ENCODE peak calls at places on chromosomes 2 and 18, in four cellular contexts. S, T, R and G are unnamed samples. For H3K36me3, the result is how much of the 10 kb centered on the place peaks cover.

GRCh38 chr18:68177807-68178702 is 536.9 kb downstream of the TMX3 start:
- DNase-seq in S (peak), T (no peak), R (no peak), G (no peak)

GRCh38 chr2:240925576-240926515 is 19.7 kb downstream of the CROCC2 start:
- DNase-seq in R (peak), S (no peak), T (peak), G (peak)

GRCh38 chr18:55534547-55534946 is 53.4 kb downstream of the TCF4 start:
- DNase-seq in R (no peak), T (no peak), S (peak), G (no peak)

GRCh38 chr2:78718483-78718882 is 307.0 kb upstream of the REG3G start:
- DNase-seq in S (peak), T (no peak), R (no peak), G (no peak)

GRCh38 chr2:181203916-181204315 is 223.5 kb downstream of the UBE2E3 start:
- DNase-seq in T (no peak), R (no peak), S (peak), G (no peak)

GRCh38 chr18:195651-196050 is 37.3 kb downstream of the USP14 start:
- DNase-seq in R (no peak), T (no peak), S (no peak), G (no peak)

GRCh38 chr2:109537565-109538221 is 76.1 kb downstream of the SEPTIN10 start:
- DNase-seq in R (no peak), T (no peak), S (peak), G (no peak)

GRCh38 chr2:138548796-138549195 is 47.2 kb downstream of the SPOPL start:
- DNase-seq in R (no peak), T (no peak), S (no peak), G (no peak)

GRCh38 chr2:174693344-174693743 is 70.9 kb downstream of the CHRNA1 start:
- DNase-seq in S (no peak), T (no peak), R (no peak), G (no peak)

GRCh38 chr2:11109002-11109401 is 46.3 kb upstream of the SLC66A3 start:
- DNase-seq in T (no peak), S (no peak), R (no peak), G (no peak)

GRCh38 chr18:60448487-60449267 is 76.1 kb upstream of the MC4R start:
- DNase-seq in T (no peak), R (no peak), S (no peak), G (no peak)

GRCh38 chr2:20623241-20623640 is 27.7 kb downstream of the HS1BP3 start:
- DNase-seq in T (peak), R (peak), S (no peak), G (peak)

GRCh38 chr2:27380626-27381556 is at the start of gene ZNF513:
- DNase-seq in R (peak), S (peak), T (peak), G (peak)
- H3K36me3 ChIP-seq in R (under half), S (half or more), T (under half), G (under half)

DNA sequence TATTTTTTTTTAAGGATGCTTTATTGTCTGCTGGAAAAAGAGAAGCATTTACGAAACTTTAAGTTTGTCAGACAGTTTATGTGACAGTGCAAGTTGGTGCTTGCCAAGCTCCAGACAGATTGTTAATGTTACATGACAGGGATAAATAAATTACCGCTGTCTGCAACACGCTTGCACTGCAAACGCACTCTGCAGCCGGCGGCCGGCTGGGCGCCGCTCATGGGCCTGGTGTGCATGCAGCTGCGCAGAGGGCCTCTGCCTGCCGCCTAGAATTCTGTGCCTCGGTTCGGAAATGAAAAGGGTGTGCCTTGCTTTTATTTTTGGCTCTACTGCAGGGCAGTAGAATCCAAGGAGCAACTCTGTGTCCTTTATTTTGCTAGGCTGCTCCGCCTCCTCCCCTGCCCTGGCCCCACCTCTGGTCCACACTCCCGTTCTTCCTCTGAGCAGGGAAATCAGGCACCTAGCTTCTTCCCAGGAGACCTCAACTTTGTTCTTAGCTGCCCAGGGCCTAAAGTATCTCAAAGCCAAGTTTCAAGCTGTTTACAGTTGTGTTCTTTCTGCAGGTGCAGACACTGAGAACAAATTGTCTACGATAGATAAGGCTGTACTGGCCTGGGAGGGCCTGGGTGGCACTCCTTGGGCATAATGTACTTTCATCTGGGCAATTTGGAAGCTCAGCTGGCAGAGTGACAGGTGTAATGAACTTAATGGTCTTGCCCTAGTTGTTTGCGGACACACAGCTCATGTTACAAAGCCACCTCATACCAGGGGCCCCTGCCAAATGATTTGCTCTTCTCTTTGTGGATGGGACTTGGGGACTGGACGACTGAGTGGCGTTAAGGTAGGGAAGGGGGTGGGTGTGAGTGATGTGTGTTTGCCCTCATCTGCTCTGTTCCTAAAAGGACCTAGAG is 4.1 kb downstream of the LDLRAD4 start:
- DNase-seq in T (no peak), S (peak), R (peak), G (peak)
- H3K4me3 ChIP-seq in T (no peak), S (no peak), R (peak), G (no peak)

GRCh38 chr2:36446258-36446657 is 90.7 kb downstream of the CRIM1 start:
- DNase-seq in R (no peak), S (no peak), T (no peak), G (no peak)
- H3K36me3 ChIP-seq in R (under half), S (half or more), T (under half), G (under half)

DNA sequence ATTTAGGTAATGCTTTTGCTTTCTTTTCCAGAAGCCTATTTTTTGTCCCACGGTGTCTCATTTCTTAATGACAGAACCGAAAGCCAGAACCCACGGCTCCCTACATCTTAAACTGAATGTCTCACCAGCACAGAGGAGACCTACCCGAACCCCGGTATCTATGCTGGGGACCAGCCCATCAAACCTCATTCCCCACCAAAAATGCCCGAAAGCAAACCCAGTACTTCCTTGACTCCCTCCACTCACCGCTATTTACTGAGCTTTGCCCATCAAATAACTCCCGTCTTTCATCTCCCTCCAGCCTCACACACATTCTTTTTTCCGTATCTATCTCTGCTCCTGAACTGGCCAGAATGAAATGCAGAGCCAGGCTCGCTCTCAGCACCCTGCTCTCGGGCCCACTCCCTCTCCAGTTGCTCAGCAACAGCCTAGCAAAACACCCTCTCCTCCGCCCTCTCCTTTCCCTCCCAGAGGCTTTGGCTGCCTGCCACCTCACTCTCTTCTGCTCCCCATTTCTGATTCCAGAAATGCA is 4.1 kb downstream of the IGFBP5 start:
- DNase-seq in R (peak), S (peak), T (peak), G (no peak)
- H3K4me3 ChIP-seq in R (peak), S (peak), T (no peak), G (no peak)

DNA sequence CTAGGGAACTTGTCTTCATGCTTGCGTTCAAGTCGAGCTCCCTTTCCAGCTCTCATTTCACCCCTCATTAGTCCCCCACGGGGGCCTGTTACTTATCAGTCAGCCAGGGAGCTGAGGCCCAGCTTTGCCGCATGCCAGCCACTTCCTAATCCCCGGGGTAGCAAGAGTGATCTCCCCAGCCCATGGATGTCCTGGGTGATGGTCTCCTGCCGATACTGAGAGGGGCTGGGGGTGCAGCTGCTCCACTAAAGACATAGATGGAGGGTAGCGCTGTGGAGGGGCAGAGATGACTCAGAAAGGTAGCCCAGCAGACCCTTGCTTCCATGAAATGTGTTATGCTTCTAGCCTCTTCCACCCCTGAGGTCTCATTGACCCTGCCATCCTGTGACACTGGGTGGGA is 314.0 kb upstream of the EPAS1 start:
- DNase-seq in T (no peak), S (no peak), R (no peak), G (no peak)
- H3K36me3 ChIP-seq in T (under half), S (under half), R (under half), G (under half)

DNA sequence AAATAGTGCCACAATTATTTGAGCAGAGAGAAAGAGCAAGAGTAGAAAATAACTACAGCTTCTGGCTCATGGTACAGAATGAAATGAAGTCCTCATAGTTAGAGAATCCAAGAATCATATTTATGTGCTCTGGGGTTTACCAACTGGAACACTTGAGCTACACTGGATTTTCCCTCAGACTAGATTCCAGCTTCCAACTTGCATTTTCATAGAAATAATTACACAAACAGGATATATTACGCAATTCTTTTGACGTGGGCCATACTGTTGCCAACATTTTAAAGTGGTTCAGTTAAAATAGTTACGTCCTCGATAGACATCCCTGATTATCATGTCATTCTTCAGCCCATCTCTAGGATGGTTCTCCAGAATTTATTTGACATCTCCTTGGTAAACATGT is 129.2 kb downstream of the ETAA1 start:
- DNase-seq in S (peak), T (no peak), R (no peak), G (no peak)
- H3K4me3 ChIP-seq in S (no peak), T (no peak), R (no peak), G (no peak)

DNA sequence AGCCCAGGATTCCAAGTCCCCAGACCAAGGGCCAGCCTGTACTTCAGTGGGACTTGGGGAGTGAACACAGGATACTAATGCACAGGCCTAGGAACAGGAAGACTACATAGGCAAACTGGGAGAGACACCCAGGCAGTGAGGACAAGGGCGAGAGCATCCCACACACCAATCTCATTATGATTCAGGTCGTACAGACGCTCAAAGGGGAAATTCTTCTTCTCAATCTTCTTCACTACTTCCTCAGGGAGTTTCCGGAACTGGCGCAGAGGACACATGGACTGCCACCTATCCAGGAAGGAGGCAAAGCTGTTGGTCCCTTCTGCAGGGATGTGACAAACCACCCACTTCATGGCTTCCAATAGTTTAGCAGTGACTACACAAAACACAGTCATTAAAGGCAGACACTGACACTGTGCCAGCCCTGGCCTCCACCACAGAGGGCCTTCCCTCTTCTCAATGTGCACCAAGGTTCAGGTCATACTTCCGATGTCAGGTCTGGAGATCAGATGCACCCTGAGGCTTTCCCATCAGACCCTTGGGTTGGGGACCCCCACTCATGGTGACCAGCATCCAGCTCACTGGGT is 18.0 kb downstream of the SNRNP200 start:
- DNase-seq in R (no peak), T (no peak), S (no peak), G (no peak)
- H3K36me3 ChIP-seq in R (under half), T (half or more), S (half or more), G (half or more)

GRCh38 chr18:6069103-6069502 is 173.8 kb upstream of the TMEM200C start:
- DNase-seq in R (no peak), T (no peak), S (no peak), G (no peak)

GRCh38 chr18:6069539-6069938 is 174.2 kb upstream of the TMEM200C start:
- DNase-seq in S (no peak), R (no peak), T (no peak), G (no peak)
- H3K4me3 ChIP-seq in S (no peak), R (no peak), T (no peak), G (no peak)

DNA sequence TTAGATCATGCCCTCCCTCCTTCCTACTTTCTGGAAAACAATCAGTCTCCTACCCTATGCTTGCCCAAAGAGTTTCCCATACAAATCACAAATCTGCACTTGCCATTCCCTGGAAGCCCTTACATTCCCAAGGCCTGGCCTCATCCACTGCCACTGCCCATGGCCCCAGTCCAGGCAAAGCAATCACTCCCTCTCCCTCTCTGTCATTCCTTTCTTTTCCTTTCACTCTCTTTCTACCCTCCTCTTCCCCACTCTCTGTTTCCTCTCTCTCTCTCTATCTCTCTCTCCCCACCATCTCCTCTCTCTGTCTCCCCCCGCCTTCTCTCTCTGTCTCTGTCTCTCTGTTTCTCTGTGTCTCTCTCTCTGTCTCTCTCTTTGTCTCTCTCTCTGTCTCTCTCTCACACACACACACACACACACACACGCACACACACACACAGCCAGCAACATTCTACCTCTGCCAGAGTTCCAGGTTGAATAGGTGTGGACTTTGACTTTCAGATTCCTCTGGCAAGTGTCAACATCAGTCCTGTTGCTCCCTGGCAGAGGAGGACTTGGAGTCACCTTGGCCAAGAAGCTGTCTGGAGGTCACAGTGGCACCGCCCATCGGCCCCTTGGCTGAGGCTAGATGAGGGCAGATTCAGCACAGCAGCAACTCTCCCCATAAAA is 43.7 kb upstream of the NAT8 start:
- DNase-seq in S (no peak), T (no peak), R (no peak), G (no peak)
- H3K36me3 ChIP-seq in S (under half), T (under half), R (under half), G (under half)